ENCODE peak calls at places on chromosomes 2 and 18, in ten cellular contexts. F is effector memory CD4-positive, alpha-beta T cell; J is right cardiac atrium; G is AG09309; K is SW480; E is naive thymus-derived CD8-positive, alpha-beta T cell; H is BJ; N is DMS 273 treated with DMSO at 0.1 percent for 48 hours; V is WERI-Rb-1; A is amniotic stem cell. C is an unnamed sample.

GRCh38 chr2:127530245-127531132 is 4.2 kb upstream of the IWS1 start:
- DNase-seq in F (no peak), J (no peak), G (no peak), K (no peak), E (no peak), H (no peak), N (no peak), V (no peak), A (no peak), C (no peak)

GRCh38 chr18:2027026-2027425 is 544.3 kb downstream of the METTL4 start:
- DNase-seq in F (no peak), J (no peak), G (no peak), K (no peak), E (no peak), H (no peak), N (no peak), V (no peak), A (no peak), C (no peak)

GRCh38 chr2:3647831-3648651 is 10.0 kb upstream of the ALLC start:
- DNase-seq in F (no peak), J (no peak), G (no peak), K (no peak), E (no peak), H (no peak), N (no peak), V (peak), A (no peak), C (no peak)

GRCh38 chr2:1631292-1632005 is 112.9 kb downstream of the PXDN start:
- DNase-seq in F (no peak), J (no peak), G (no peak), K (no peak), E (no peak), H (no peak), N (no peak), V (no peak), A (no peak), C (peak)

GRCh38 chr18:78979682-78980278 is at the start of gene SALL3:
- DNase-seq in F (no peak), J (no peak), G (no peak), K (no peak), E (no peak), H (no peak), N (no peak), V (peak), A (no peak), C (no peak)

GRCh38 chr2:46550686-46551404 is 71.5 kb downstream of the TMEM247 start:
- DNase-seq in F (no peak), J (no peak), G (no peak), K (no peak), E (no peak), H (no peak), N (no peak), V (no peak), A (no peak), C (no peak)

GRCh38 chr2:164920430-164920829 is 34.9 kb downstream of the SLC38A11 start:
- DNase-seq in F (no peak), J (no peak), G (peak), K (peak), E (no peak), H (peak), N (no peak), V (no peak), A (peak), C (no peak)

GRCh38 chr2:234954551-234954992 is 2.8 kb downstream of the SH3BP4 start:
- DNase-seq in F (no peak), J (peak), G (no peak), K (no peak), E (no peak), H (no peak), N (no peak), V (peak), A (no peak), C (no peak)

GRCh38 chr2:112024896-112025491 is 30.1 kb upstream of the TMEM87B start:
- DNase-seq in F (no peak), J (no peak), G (no peak), K (no peak), E (no peak), H (no peak), N (no peak), V (no peak), A (no peak), C (no peak)

GRCh38 chr18:62837011-62837410 is 121.7 kb downstream of the PHLPP1 start:
- DNase-seq in F (no peak), J (no peak), G (no peak), K (no peak), E (no peak), H (no peak), N (no peak), V (no peak), A (no peak), C (no peak)

GRCh38 chr2:184598313-184599053 is at the start of gene ZNF804A:
- DNase-seq in F (no peak), J (peak), G (no peak), K (no peak), E (no peak), H (no peak), N (peak), V (peak), A (peak), C (no peak)

GRCh38 chr2:127083819-127084503 is 23.0 kb downstream of the BIN1 start:
- DNase-seq in F (no peak), J (peak), G (peak), K (no peak), E (no peak), H (peak), N (no peak), V (no peak), A (no peak), C (peak)

GRCh38 chr18:48358868-48359267 is 50.3 kb downstream of the ZBTB7C start:
- DNase-seq in F (no peak), J (no peak), G (no peak), K (no peak), E (no peak), H (no peak), N (no peak), V (peak), A (no peak), C (no peak)

GRCh38 chr18:12307871-12308385 is at the start of gene TUBB6:
- DNase-seq in F (no peak), J (peak), G (no peak), K (peak), E (no peak), H (no peak), N (no peak), V (peak), A (peak), C (no peak)

GRCh38 chr18:78641689-78642231 is 337.9 kb upstream of the SALL3 start:
- DNase-seq in F (no peak), J (no peak), G (no peak), K (no peak), E (no peak), H (no peak), N (no peak), V (no peak), A (no peak), C (no peak)

GRCh38 chr2:113283704-113284284 is 5.1 kb upstream of the PAX8 start:
- DNase-seq in F (no peak), J (peak), G (peak), K (peak), E (no peak), H (peak), N (no peak), V (no peak), A (peak), C (peak)

GRCh38 chr2:70795164-70795995 is 4.9 kb upstream of the FIGLA start:
- DNase-seq in F (no peak), J (no peak), G (no peak), K (no peak), E (no peak), H (no peak), N (no peak), V (no peak), A (no peak), C (no peak)

GRCh38 chr2:65999790-66000189 is 435.1 kb upstream of the MEIS1 start:
- DNase-seq in F (no peak), J (no peak), G (no peak), K (no peak), E (no peak), H (no peak), N (no peak), V (no peak), A (no peak), C (peak)

GRCh38 chr18:10442551-10442971 is 11.9 kb upstream of the APCDD1 start:
- DNase-seq in F (no peak), J (no peak), G (no peak), K (no peak), E (no peak), H (no peak), N (no peak), V (no peak), A (no peak), C (no peak)

GRCh38 chr18:75548353-75548752 is 120.8 kb upstream of the SMIM21 start:
- DNase-seq in F (no peak), J (no peak), G (no peak), K (peak), E (no peak), H (no peak), N (no peak), V (no peak), A (no peak), C (no peak)

GRCh38 chr2:226554726-226555125 is 244.9 kb downstream of the IRS1 start:
- DNase-seq in F (no peak), J (no peak), G (no peak), K (no peak), E (no peak), H (peak), N (no peak), V (no peak), A (no peak), C (no peak)

C was measured in HT-29.